ENCODE peak calls at places on chromosomes 16 and 17, in ten cellular contexts. One of them, this sample, is unnamed.
A peak's percentile ranks its signal among the peaks of the same experiment; 100 is the strongest.

GRCh38 chr17:82926081-82926480 is 86.3 kb upstream of the ZNF750 start:
- DNase-seq in cardiac septum: no peak
- DNase-seq in NAMALWA: no peak
- DNase-seq in stimulated activated effector memory CD8-positive, alpha-beta T cell treated with anti-CD3 and anti-CD28 coated beads, Interleukin-12 subunit alpha, Interleukin-12 subunit beta, amount 100 ng/mL, for 72 hours: no peak
- DNase-seq in ELR: no peak
- DNase-seq in HCEC 1CT: no peak
- DNase-seq in AML-193: no peak
- DNase-seq in HT1080: no peak
- DNase-seq in PC-9: no peak
- DNase-seq in activated naive CD8-positive, alpha-beta T cell treated with anti-CD3 and anti-CD28 coated beads for 36 hours: no peak
- DNase-seq in this sample: no peak

GRCh38 chr16:11016993-11017392 is 72.6 kb downstream of the CLEC16A start:
- DNase-seq in cardiac septum: no peak
- DNase-seq in NAMALWA: no peak
- DNase-seq in stimulated activated effector memory CD8-positive, alpha-beta T cell treated with anti-CD3 and anti-CD28 coated beads, Interleukin-12 subunit alpha, Interleukin-12 subunit beta, amount 100 ng/mL, for 72 hours: no peak
- DNase-seq in ELR: peak; percentile 74
- DNase-seq in HCEC 1CT: peak; percentile 74
- DNase-seq in AML-193: no peak
- DNase-seq in HT1080: peak; percentile 78
- DNase-seq in PC-9: peak; percentile 67
- DNase-seq in activated naive CD8-positive, alpha-beta T cell treated with anti-CD3 and anti-CD28 coated beads for 36 hours: peak; percentile 24
- DNase-seq in this sample: no peak

GRCh38 chr17:58311429-58311894 is 17.1 kb downstream of the TSPOAP1 start:
- DNase-seq in cardiac septum: peak; percentile 64
- DNase-seq in NAMALWA: no peak
- DNase-seq in stimulated activated effector memory CD8-positive, alpha-beta T cell treated with anti-CD3 and anti-CD28 coated beads, Interleukin-12 subunit alpha, Interleukin-12 subunit beta, amount 100 ng/mL, for 72 hours: no peak
- DNase-seq in ELR: no peak
- DNase-seq in HCEC 1CT: no peak
- DNase-seq in AML-193: no peak
- DNase-seq in HT1080: no peak
- DNase-seq in PC-9: no peak
- DNase-seq in activated naive CD8-positive, alpha-beta T cell treated with anti-CD3 and anti-CD28 coated beads for 36 hours: no peak
- DNase-seq in this sample: no peak

GRCh38 chr16:75593825-75594820 is 27.9 kb downstream of the GABARAPL2 start:
- DNase-seq in cardiac septum: no peak
- DNase-seq in NAMALWA: peak; percentile 66
- DNase-seq in stimulated activated effector memory CD8-positive, alpha-beta T cell treated with anti-CD3 and anti-CD28 coated beads, Interleukin-12 subunit alpha, Interleukin-12 subunit beta, amount 100 ng/mL, for 72 hours: no peak
- DNase-seq in ELR: peak; percentile 93
- DNase-seq in HCEC 1CT: peak; percentile 51
- DNase-seq in AML-193: no peak
- DNase-seq in HT1080: peak; percentile 78
- DNase-seq in PC-9: no peak
- DNase-seq in activated naive CD8-positive, alpha-beta T cell treated with anti-CD3 and anti-CD28 coated beads for 36 hours: no peak
- DNase-seq in this sample: peak; percentile 44

GRCh38 chr16:31132979-31133599 is 2.4 kb downstream of the PRSS8 start:
- DNase-seq in cardiac septum: no peak
- DNase-seq in NAMALWA: no peak
- DNase-seq in stimulated activated effector memory CD8-positive, alpha-beta T cell treated with anti-CD3 and anti-CD28 coated beads, Interleukin-12 subunit alpha, Interleukin-12 subunit beta, amount 100 ng/mL, for 72 hours: no peak
- DNase-seq in ELR: no peak
- DNase-seq in HCEC 1CT: no peak
- DNase-seq in AML-193: no peak
- DNase-seq in HT1080: no peak
- DNase-seq in PC-9: no peak
- DNase-seq in activated naive CD8-positive, alpha-beta T cell treated with anti-CD3 and anti-CD28 coated beads for 36 hours: no peak
- DNase-seq in this sample: no peak

GRCh38 chr16:28151180-28151579 is 60.6 kb downstream of the XPO6 start:
- DNase-seq in cardiac septum: no peak
- DNase-seq in NAMALWA: no peak
- DNase-seq in stimulated activated effector memory CD8-positive, alpha-beta T cell treated with anti-CD3 and anti-CD28 coated beads, Interleukin-12 subunit alpha, Interleukin-12 subunit beta, amount 100 ng/mL, for 72 hours: no peak
- DNase-seq in ELR: no peak
- DNase-seq in HCEC 1CT: no peak
- DNase-seq in AML-193: no peak
- DNase-seq in HT1080: no peak
- DNase-seq in PC-9: no peak
- DNase-seq in activated naive CD8-positive, alpha-beta T cell treated with anti-CD3 and anti-CD28 coated beads for 36 hours: no peak
- DNase-seq in this sample: no peak

GRCh38 chr17:57899822-57900221 is 50.0 kb upstream of the MRPS23 start:
- DNase-seq in cardiac septum: peak; percentile 89
- DNase-seq in NAMALWA: no peak
- DNase-seq in stimulated activated effector memory CD8-positive, alpha-beta T cell treated with anti-CD3 and anti-CD28 coated beads, Interleukin-12 subunit alpha, Interleukin-12 subunit beta, amount 100 ng/mL, for 72 hours: no peak
- DNase-seq in ELR: no peak
- DNase-seq in HCEC 1CT: no peak
- DNase-seq in AML-193: peak; percentile 61
- DNase-seq in HT1080: no peak
- DNase-seq in PC-9: peak; percentile 81
- DNase-seq in activated naive CD8-positive, alpha-beta T cell treated with anti-CD3 and anti-CD28 coated beads for 36 hours: no peak
- DNase-seq in this sample: no peak

GRCh38 chr16:67100569-67101300 is 9.0 kb upstream of the PHAF1 start:
- DNase-seq in cardiac septum: no peak
- DNase-seq in NAMALWA: peak; percentile 62
- DNase-seq in stimulated activated effector memory CD8-positive, alpha-beta T cell treated with anti-CD3 and anti-CD28 coated beads, Interleukin-12 subunit alpha, Interleukin-12 subunit beta, amount 100 ng/mL, for 72 hours: no peak
- DNase-seq in ELR: peak; percentile 59
- DNase-seq in HCEC 1CT: peak; percentile 24
- DNase-seq in AML-193: no peak
- DNase-seq in HT1080: no peak
- DNase-seq in PC-9: no peak
- DNase-seq in activated naive CD8-positive, alpha-beta T cell treated with anti-CD3 and anti-CD28 coated beads for 36 hours: no peak
- DNase-seq in this sample: no peak

GRCh38 chr16:87636050-87636684 is 33.9 kb downstream of the JPH3 start:
- DNase-seq in cardiac septum: no peak
- DNase-seq in NAMALWA: peak; percentile 95
- DNase-seq in stimulated activated effector memory CD8-positive, alpha-beta T cell treated with anti-CD3 and anti-CD28 coated beads, Interleukin-12 subunit alpha, Interleukin-12 subunit beta, amount 100 ng/mL, for 72 hours: peak; percentile 67
- DNase-seq in ELR: peak; percentile 85
- DNase-seq in HCEC 1CT: peak; percentile 72
- DNase-seq in AML-193: peak; percentile 79
- DNase-seq in HT1080: peak; percentile 70
- DNase-seq in PC-9: peak; percentile 61
- DNase-seq in activated naive CD8-positive, alpha-beta T cell treated with anti-CD3 and anti-CD28 coated beads for 36 hours: peak; percentile 87
- DNase-seq in this sample: peak; percentile 88

GRCh38 chr17:73503560-73503959 is 140.7 kb downstream of the SDK2 start:
- DNase-seq in cardiac septum: no peak
- DNase-seq in NAMALWA: peak; percentile 8
- DNase-seq in stimulated activated effector memory CD8-positive, alpha-beta T cell treated with anti-CD3 and anti-CD28 coated beads, Interleukin-12 subunit alpha, Interleukin-12 subunit beta, amount 100 ng/mL, for 72 hours: no peak
- DNase-seq in ELR: no peak
- DNase-seq in HCEC 1CT: no peak
- DNase-seq in AML-193: no peak
- DNase-seq in HT1080: peak; percentile 15
- DNase-seq in PC-9: no peak
- DNase-seq in activated naive CD8-positive, alpha-beta T cell treated with anti-CD3 and anti-CD28 coated beads for 36 hours: no peak
- DNase-seq in this sample: no peak

GRCh38 chr17:77369544-77369971 is 228.8 kb downstream of the SEC14L1 start:
- DNase-seq in cardiac septum: no peak
- DNase-seq in NAMALWA: no peak
- DNase-seq in stimulated activated effector memory CD8-positive, alpha-beta T cell treated with anti-CD3 and anti-CD28 coated beads, Interleukin-12 subunit alpha, Interleukin-12 subunit beta, amount 100 ng/mL, for 72 hours: no peak
- DNase-seq in ELR: no peak
- DNase-seq in HCEC 1CT: no peak
- DNase-seq in AML-193: no peak
- DNase-seq in HT1080: no peak
- DNase-seq in PC-9: no peak
- DNase-seq in activated naive CD8-positive, alpha-beta T cell treated with anti-CD3 and anti-CD28 coated beads for 36 hours: no peak
- DNase-seq in this sample: no peak

This sample was measured in WTC11.